ENCODE peak calls at places on chromosomes 1 and 21, in six cellular contexts. M is colonic mucosa, F is HAP-1, K is right cardiac atrium, Q is NT2/D1, O is lower lobe of right lung. D is an unnamed sample.
A peak's percentile ranks its signal among the peaks of the same experiment; 100 is the strongest.

GRCh38 chr1:198904356-198904755 is 265.5 kb downstream of the PTPRC start:
- DNase-seq in M (no peak), K (no peak), Q (no peak), F (no peak), O (no peak), D (no peak)

GRCh38 chr1:175192630-175193338 is at the start of gene KIAA0040:
- DNase-seq in K (peak; percentile 92), O (peak; percentile 86), M (peak; percentile 84), Q (peak; percentile 25), F (peak; percentile 48), D (peak; percentile 90)

GRCh38 chr1:228918335-228918734 is 183.1 kb downstream of the RHOU start:
- DNase-seq in Q (no peak), F (no peak), K (peak; percentile 80), O (no peak), M (no peak), D (no peak)

GRCh38 chr1:44144962-44145756 is 3.7 kb upstream of the KLF18 start:
- DNase-seq in K (no peak), M (no peak), O (no peak), F (no peak), Q (no peak), D (no peak)

GRCh38 chr21:8992731-8993174 is 1528.6 kb upstream of the TPTE start:
- DNase-seq in O (no peak), Q (no peak), F (no peak), M (no peak), K (peak; percentile 62), D (no peak)

GRCh38 chr1:110337704-110338199 is 1.4 kb upstream of the RBM15 start:
- DNase-seq in F (peak; percentile 42), M (peak; percentile 67), Q (peak; percentile 15), K (peak; percentile 76), O (peak; percentile 76), D (peak; percentile 68)

GRCh38 chr1:62159940-62160348 is 34.7 kb upstream of the L1TD1 start:
- DNase-seq in M (no peak), O (no peak), F (no peak), K (no peak), Q (no peak), D (no peak)

GRCh38 chr1:188949701-188950100 is 1528.0 kb downstream of the BRINP3 start:
- DNase-seq in K (no peak), F (no peak), Q (no peak), M (no peak), O (no peak), D (no peak)

GRCh38 chr1:82565546-82565945 is 764.8 kb downstream of the ADGRL2 start:
- DNase-seq in Q (no peak), K (no peak), O (no peak), F (no peak), M (no peak), D (no peak)

GRCh38 chr1:56837244-56837926 is 17.2 kb upstream of the C8A start:
- DNase-seq in Q (no peak), F (no peak), K (no peak), O (no peak), M (no peak), D (no peak)

GRCh38 chr1:83641828-83642443 is 357.0 kb downstream of the TTLL7 start:
- DNase-seq in Q (no peak), F (no peak), K (peak; percentile 48), M (no peak), O (no peak), D (no peak)

GRCh38 chr1:66770694-66771093 is 18.4 kb downstream of the DYNLT5 start:
- DNase-seq in F (no peak), Q (no peak), O (no peak), M (no peak), K (no peak), D (no peak)

GRCh38 chr1:203675596-203676347 is 49.1 kb downstream of the ATP2B4 start:
- DNase-seq in K (no peak), F (no peak), O (no peak), Q (no peak), M (peak; percentile 66), D (peak; percentile 62)

GRCh38 chr1:165907256-165907857 is 79.9 kb downstream of the UCK2 start:
- DNase-seq in F (no peak), O (no peak), Q (no peak), M (no peak), K (no peak), D (peak; percentile 58)

GRCh38 chr1:19557609-19558051 is 72.3 kb upstream of the CAPZB start:
- DNase-seq in K (no peak), Q (no peak), M (no peak), O (no peak), F (no peak), D (no peak)

GRCh38 chr1:13516606-13517005 is 2.8 kb upstream of the LRRC38 start:
- DNase-seq in F (no peak), K (no peak), Q (no peak), M (no peak), O (no peak), D (no peak)

GRCh38 chr1:13513063-13513884 is 529 bp downstream of the LRRC38 start:
- DNase-seq in O (no peak), K (no peak), M (no peak), Q (no peak), F (no peak), D (no peak)

GRCh38 chr1:13510499-13510898 is 3.3 kb downstream of the LRRC38 start:
- DNase-seq in F (no peak), M (no peak), K (no peak), Q (no peak), O (no peak), D (no peak)

GRCh38 chr1:13513885-13514546 is at the start of gene LRRC38:
- DNase-seq in M (peak; percentile 27), F (peak; percentile 4), Q (no peak), K (no peak), O (no peak), D (peak; percentile 17)

DNA sequence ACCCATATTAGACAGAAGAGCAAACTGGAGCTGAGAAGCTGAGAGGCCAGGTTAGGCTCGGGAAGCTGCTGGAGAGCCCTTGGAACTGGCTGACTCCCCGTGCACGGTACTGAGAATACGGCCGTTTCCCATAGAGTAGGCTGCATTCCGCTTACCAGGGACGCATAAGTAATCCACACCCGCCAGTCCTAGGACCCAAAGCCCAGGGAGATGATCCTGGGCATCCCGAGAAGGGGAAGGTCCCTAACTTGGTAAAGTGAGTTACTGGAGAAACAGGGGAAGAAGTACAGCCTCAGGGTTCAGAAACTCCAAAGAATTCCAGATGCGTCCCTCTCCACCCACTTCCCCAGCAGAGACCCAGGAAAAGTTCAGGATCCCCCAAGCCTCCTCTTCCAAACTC is 1.3 kb downstream of the LRRC38 start:
- DNase-seq in F (no peak), O (no peak), Q (no peak), K (no peak), M (no peak), D (no peak)
- H3K4me1 ChIP-seq in F (no peaks in the 10 kb centered on the region), O (no peaks in the 10 kb centered on the region), Q (no peaks in the 10 kb centered on the region), K (no peaks in the 10 kb centered on the region), M (no peaks in the 10 kb centered on the region), D (no peaks in the 10 kb centered on the region)

DNA sequence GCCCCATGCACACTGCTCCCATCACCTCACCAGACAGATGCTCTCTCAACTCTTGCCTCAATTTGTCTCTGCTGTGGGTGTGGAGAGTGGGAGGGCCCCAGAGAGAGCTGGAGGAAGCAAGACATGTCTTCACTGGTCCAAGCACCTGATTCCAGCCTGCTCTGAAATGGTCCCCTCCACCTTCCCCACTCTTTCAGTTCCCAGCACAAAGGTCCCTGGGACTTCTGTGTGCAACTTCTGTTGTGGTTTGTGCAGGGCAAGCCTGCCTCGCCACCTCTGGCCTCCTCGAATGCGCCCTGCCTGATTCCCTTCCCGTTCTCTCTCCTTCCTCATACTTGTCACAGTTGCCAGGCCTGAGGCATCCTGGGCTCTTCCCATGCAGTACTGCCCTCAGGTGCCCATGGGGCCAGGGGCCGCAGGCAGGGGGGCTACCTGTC is 119.3 kb downstream of the SYT2 start:
- DNase-seq in M (no peak), K (peak; percentile 50), Q (no peak), O (no peak), F (no peak), D (no peak)
- H3K4me1 ChIP-seq in M (no peaks in the 10 kb centered on the region), K (peaks cover 37% of the 10 kb centered on the region), Q (peaks cover 14% of the 10 kb centered on the region), O (peaks cover 27% of the 10 kb centered on the region), F (no peaks in the 10 kb centered on the region), D (no peaks in the 10 kb centered on the region)

GRCh38 chr1:33516891-33517550 is 44.6 kb downstream of the ZSCAN20 start:
- DNase-seq in M (no peak), K (peak; percentile 50), Q (no peak), F (no peak), O (no peak), D (no peak)
- H3K4me1 ChIP-seq in M (no peaks in the 10 kb centered on the region), K (no peaks in the 10 kb centered on the region), Q (no peaks in the 10 kb centered on the region), F (no peaks in the 10 kb centered on the region), O (no peaks in the 10 kb centered on the region), D (no peaks in the 10 kb centered on the region)

GRCh38 chr21:16215193-16215592 is 485.4 kb downstream of the USP25 start:
- DNase-seq in K (no peak), O (no peak), F (no peak), Q (no peak), M (no peak), D (no peak)
- H3K4me1 ChIP-seq in K (no peaks in the 10 kb centered on the region), O (peaks cover 16% of the 10 kb centered on the region), F (peaks cover 25% of the 10 kb centered on the region), Q (no peaks in the 10 kb centered on the region), M (no peaks in the 10 kb centered on the region), D (no peaks in the 10 kb centered on the region)

GRCh38 chr1:156671804-156672203 is 5.4 kb downstream of the NES start:
- DNase-seq in K (no peak), F (no peak), Q (no peak), M (no peak), O (no peak), D (no peak)

GRCh38 chr1:156669794-156670193 is 7.4 kb downstream of the NES start:
- DNase-seq in Q (no peak), O (no peak), F (no peak), K (peak; percentile 41), M (no peak), D (no peak)

GRCh38 chr1:156668801-156669637 is 8.2 kb downstream of the NES start:
- DNase-seq in F (no peak), M (no peak), K (peak; percentile 60), O (no peak), Q (no peak), D (no peak)

GRCh38 chr1:156670359-156670758 is 6.8 kb downstream of the NES start:
- DNase-seq in Q (no peak), F (no peak), O (no peak), K (peak; percentile 51), M (no peak), D (no peak)

GRCh38 chr1:156670791-156671190 is 6.4 kb downstream of the NES start:
- DNase-seq in M (no peak), F (no peak), O (no peak), Q (no peak), K (peak; percentile 28), D (no peak)
- H3K4me1 ChIP-seq in M (no peaks in the 10 kb centered on the region), F (peaks cover 26% of the 10 kb centered on the region), O (peaks cover 54% of the 10 kb centered on the region), Q (peaks cover 71% of the 10 kb centered on the region), K (peaks cover 43% of the 10 kb centered on the region), D (no peaks in the 10 kb centered on the region)

DNA sequence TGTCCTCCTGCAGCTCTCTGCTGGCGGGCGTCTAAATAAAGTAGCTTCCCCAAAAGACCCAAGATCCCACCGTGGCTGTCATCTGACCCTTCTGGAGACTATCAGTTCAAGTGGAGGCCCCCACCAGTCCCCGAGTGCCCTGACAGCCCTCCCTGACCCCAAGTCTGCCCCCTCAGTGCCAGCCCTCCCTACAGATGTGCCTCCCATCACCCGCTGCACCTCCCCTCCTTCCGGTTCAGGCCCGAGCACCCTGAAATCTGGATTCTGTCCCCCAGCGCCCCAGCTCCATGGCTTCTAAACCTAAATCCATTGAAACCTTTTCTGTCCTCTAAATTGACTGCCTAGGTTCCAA is 593 bp downstream of the IL10RB start:
- DNase-seq in O (no peak), K (peak; percentile 73), F (no peak), Q (no peak), M (peak; percentile 35), D (peak; percentile 23)
- H3K4me1 ChIP-seq in O (peaks cover 38% of the 10 kb centered on the region), K (peaks cover 4% of the 10 kb centered on the region), F (peaks cover 2% of the 10 kb centered on the region), Q (peaks cover 14% of the 10 kb centered on the region), M (peaks cover 5% of the 10 kb centered on the region), D (peaks cover 17% of the 10 kb centered on the region)